ENCODE peak calls at places on chromosomes 7 and 10, in eight cellular contexts. N is tibial artery; Y is OCI-LY7; T is A549; G is pancreas; V is CD8-positive, alpha-beta T cell; K is DND-41; U is CD8-positive, alpha-beta memory T cell. E is an unnamed sample.

GRCh38 chr10:60878224-60878623 is 65.8 kb downstream of the RHOBTB1 start:
- DNase-seq in N (no peak), Y (no peak), T (no peak), G (no peak), V (no peak), K (no peak), U (no peak), E (no peak)

GRCh38 chr10:86967481-86967941 is 771 bp upstream of the ADIRF start:
- DNase-seq in N (no peak), Y (no peak), T (no peak), G (no peak), V (peak; percentile 48), K (no peak), U (no peak), E (no peak)

GRCh38 chr10:77844713-77845454 is 81.7 kb downstream of the DLG5 start:
- DNase-seq in N (no peak), Y (no peak), T (peak; percentile 70), G (no peak), V (no peak), K (no peak), U (no peak), E (no peak)

GRCh38 chr7:17690030-17690429 is 250.3 kb downstream of the SNX13 start:
- DNase-seq in N (no peak), Y (no peak), T (peak; percentile 33), G (no peak), V (no peak), K (no peak), U (no peak), E (no peak)

GRCh38 chr7:141558544-141559183 is 7.5 kb downstream of the AGK start:
- DNase-seq in N (no peak), Y (no peak), T (no peak), G (no peak), V (no peak), K (no peak), U (peak; percentile 71), E (no peak)

GRCh38 chr10:33800545-33800944 is 466.1 kb upstream of the NRP1 start:
- DNase-seq in N (no peak), Y (no peak), T (no peak), G (no peak), V (no peak), K (no peak), U (no peak), E (no peak)

GRCh38 chr10:57791546-57791945 is 476.1 kb downstream of the IPMK start:
- DNase-seq in N (no peak), Y (no peak), T (no peak), G (no peak), V (no peak), K (no peak), U (no peak), E (no peak)

GRCh38 chr10:60883187-60883586 is 60.8 kb downstream of the RHOBTB1 start:
- DNase-seq in N (no peak), Y (peak; percentile 12), T (peak; percentile 55), G (peak; percentile 21), V (no peak), K (peak; percentile 13), U (no peak), E (no peak)

GRCh38 chr7:136072447-136072846 is 95.3 kb upstream of the MTPN start:
- DNase-seq in N (no peak), Y (no peak), T (no peak), G (no peak), V (no peak), K (no peak), U (no peak), E (no peak)

GRCh38 chr10:5545778-5546710 is 21.3 kb downstream of the CALML3 start:
- DNase-seq in N (peak; percentile 83), Y (no peak), T (peak; percentile 94), G (no peak), V (no peak), K (no peak), U (no peak), E (no peak)

GRCh38 chr7:5599543-5600200 is 176.0 kb upstream of the TNRC18 start:
- DNase-seq in N (no peak), Y (no peak), T (no peak), G (no peak), V (no peak), K (no peak), U (no peak), E (no peak)

GRCh38 chr10:4266387-4267083 is 481.5 kb upstream of the KLF6 start:
- DNase-seq in N (peak; percentile 48), Y (no peak), T (no peak), G (no peak), V (no peak), K (no peak), U (no peak), E (no peak)

GRCh38 chr7:66920769-66921395 is at the start of gene TMEM248:
- DNase-seq in N (peak; percentile 85), Y (peak; percentile 95), T (peak; percentile 90), G (peak; percentile 83), V (peak; percentile 96), K (peak; percentile 92), U (peak; percentile 90), E (peak; percentile 72)

GRCh38 chr7:94061316-94061715 is 57.2 kb upstream of the BET1 start:
- DNase-seq in N (no peak), Y (no peak), T (no peak), G (no peak), V (no peak), K (no peak), U (no peak), E (no peak)

GRCh38 chr7:29291723-29292591 is 97.4 kb downstream of the CHN2 start:
- DNase-seq in N (no peak), Y (no peak), T (no peak), G (no peak), V (no peak), K (no peak), U (no peak), E (no peak)

GRCh38 chr7:837001-837400 is 4.7 kb downstream of the SUN1 start:
- DNase-seq in N (no peak), Y (no peak), T (no peak), G (no peak), V (no peak), K (no peak), U (no peak), E (peak; percentile 50)

GRCh38 chr7:842436-843031 is 10.3 kb downstream of the SUN1 start:
- DNase-seq in N (no peak), Y (no peak), T (no peak), G (no peak), V (no peak), K (no peak), U (no peak), E (no peak)

GRCh38 chr7:843230-843629 is 11.0 kb downstream of the SUN1 start:
- DNase-seq in N (no peak), Y (no peak), T (no peak), G (no peak), V (no peak), K (no peak), U (no peak), E (no peak)

GRCh38 chr7:841943-842342 is 9.7 kb downstream of the SUN1 start:
- DNase-seq in N (no peak), Y (no peak), T (no peak), G (no peak), V (no peak), K (no peak), U (no peak), E (no peak)

GRCh38 chr7:840001-840600 is 7.8 kb downstream of the SUN1 start:
- DNase-seq in N (no peak), Y (no peak), T (no peak), G (no peak), V (no peak), K (no peak), U (no peak), E (no peak)
- H3K27ac ChIP-seq in N (no peak overlapping the region), Y (no peak overlapping the region), T (no peak overlapping the region), G (no peak overlapping the region), V (no peak overlapping the region), K (no peak overlapping the region), U (no peak overlapping the region), E (no peak overlapping the region)

DNA sequence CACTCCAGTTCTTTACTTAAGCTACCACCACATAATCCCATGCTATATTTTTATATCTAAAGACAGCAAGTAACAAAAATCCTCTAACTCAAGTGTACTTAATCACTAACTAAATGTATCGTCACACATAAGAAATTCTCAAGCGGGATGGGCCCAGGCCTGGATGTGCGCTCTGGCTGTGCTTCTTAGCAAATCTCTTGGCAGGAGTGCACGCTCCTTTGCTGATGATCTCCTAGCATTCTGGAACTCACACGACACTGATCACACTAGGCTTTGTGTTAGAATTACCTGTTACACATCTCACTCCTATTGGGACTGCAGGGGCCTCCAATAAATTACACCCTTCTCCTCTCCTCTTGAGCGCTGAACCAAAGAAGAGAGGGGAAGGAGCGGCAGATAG is 46.7 kb upstream of the CALD1 start:
- DNase-seq in N (no peak), Y (no peak), T (no peak), G (no peak), V (no peak), K (no peak), U (no peak), E (no peak)
- H3K27ac ChIP-seq in N (no peak overlapping the region), Y (no peak overlapping the region), T (no peak overlapping the region), G (no peak overlapping the region), V (no peak overlapping the region), K (no peak overlapping the region), U (no peak overlapping the region), E (no peak overlapping the region)

GRCh38 chr7:102005933-102006332 is 188.5 kb downstream of the CUX1 start:
- DNase-seq in N (no peak), Y (no peak), T (no peak), G (no peak), V (no peak), K (no peak), U (no peak), E (no peak)

GRCh38 chr7:102008535-102009262 is 191.3 kb downstream of the CUX1 start:
- DNase-seq in N (no peak), Y (no peak), T (no peak), G (no peak), V (no peak), K (no peak), U (no peak), E (no peak)

GRCh38 chr7:102004229-102004628 is 186.8 kb downstream of the CUX1 start:
- DNase-seq in N (no peak), Y (no peak), T (no peak), G (no peak), V (no peak), K (no peak), U (no peak), E (no peak)

GRCh38 chr7:102006695-102007094 is 189.3 kb downstream of the CUX1 start:
- DNase-seq in N (no peak), Y (no peak), T (no peak), G (no peak), V (no peak), K (no peak), U (no peak), E (no peak)

GRCh38 chr7:102004831-102005230 is 187.4 kb downstream of the CUX1 start:
- DNase-seq in N (no peak), Y (no peak), T (no peak), G (no peak), V (no peak), K (no peak), U (no peak), E (no peak)
- H3K27ac ChIP-seq in N (no peak overlapping the region), Y (peak overlapping the region; percentile 2), T (peak overlapping the region; percentile 23), G (no peak overlapping the region), V (no peak overlapping the region), K (peak overlapping the region; percentile 26), U (no peak overlapping the region), E (no peak overlapping the region)

DNA sequence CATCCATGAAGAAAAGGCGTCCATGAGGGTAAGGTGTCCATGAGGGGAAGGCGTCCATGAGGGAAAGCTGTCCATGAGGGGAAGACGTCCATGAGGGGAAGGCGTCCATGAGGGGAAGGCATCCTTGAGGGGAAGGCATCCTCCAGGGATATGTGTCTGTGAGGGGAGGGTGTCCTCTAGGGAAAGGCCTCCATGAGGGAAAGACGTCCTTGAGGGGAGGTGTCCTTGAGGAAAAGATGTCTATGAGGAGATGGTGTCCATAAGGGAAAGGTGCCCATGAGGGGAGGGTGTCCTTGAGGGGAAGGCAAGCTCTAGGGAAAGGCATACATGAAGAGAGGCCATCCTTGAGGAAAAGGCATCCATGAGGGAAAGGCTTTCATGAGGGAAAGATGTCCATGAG is 92.6 kb downstream of the INPP5A start:
- DNase-seq in N (no peak), Y (no peak), T (no peak), G (no peak), V (no peak), K (no peak), U (no peak), E (no peak)
- H3K27ac ChIP-seq in N (peak overlapping the region; percentile 89), Y (no peak overlapping the region), T (no peak overlapping the region), G (no peak overlapping the region), V (no peak overlapping the region), K (no peak overlapping the region), U (no peak overlapping the region), E (no peak overlapping the region)

E was measured in substantia nigra.